ENCODE peak calls at places on chromosomes 16 and 17, in seven cellular contexts. H, F, L, S, G, P and C are unnamed samples.

GRCh38 chr16:83393196-83393981 is 414.4 kb upstream of the HSBP1 start:
- DNase-seq in H (peak), F (peak), L (no peak), S (peak), G (peak), P (no peak), C (peak)

GRCh38 chr17:62626719-62627218 is 701 bp upstream of the MRC2 start:
- DNase-seq in H (peak), F (no peak), L (peak), S (peak), G (peak), P (no peak), C (no peak)

GRCh38 chr16:12517310-12517694 is 286.4 kb downstream of the CPPED1 start:
- DNase-seq in H (no peak), F (no peak), L (no peak), S (no peak), G (no peak), P (no peak), C (no peak)

GRCh38 chr16:88782454-88783390 is 2.3 kb downstream of the PIEZO1 start:
- DNase-seq in H (peak), F (peak), L (no peak), S (no peak), G (peak), P (peak), C (no peak)

GRCh38 chr16:19744670-19745069 is 26.6 kb downstream of the IQCK start:
- DNase-seq in H (no peak), F (no peak), L (no peak), S (no peak), G (no peak), P (no peak), C (no peak)

GRCh38 chr16:76634847-76635697 is 357.9 kb downstream of the CNTNAP4 start:
- DNase-seq in H (no peak), F (peak), L (no peak), S (no peak), G (no peak), P (no peak), C (peak)

GRCh38 chr17:7686221-7687071 is 844 bp downstream of the TP53 start:
- DNase-seq in H (peak), F (peak), L (peak), S (peak), G (peak), P (peak), C (peak)

GRCh38 chr17:72422505-72423285 is 301.9 kb downstream of the SOX9 start:
- DNase-seq in H (peak), F (peak), L (peak), S (no peak), G (no peak), P (peak), C (peak)

GRCh38 chr17:81365601-81366585 is 29.4 kb upstream of the BAHCC1 start:
- DNase-seq in H (peak), F (peak), L (peak), S (no peak), G (no peak), P (peak), C (peak)

DNA sequence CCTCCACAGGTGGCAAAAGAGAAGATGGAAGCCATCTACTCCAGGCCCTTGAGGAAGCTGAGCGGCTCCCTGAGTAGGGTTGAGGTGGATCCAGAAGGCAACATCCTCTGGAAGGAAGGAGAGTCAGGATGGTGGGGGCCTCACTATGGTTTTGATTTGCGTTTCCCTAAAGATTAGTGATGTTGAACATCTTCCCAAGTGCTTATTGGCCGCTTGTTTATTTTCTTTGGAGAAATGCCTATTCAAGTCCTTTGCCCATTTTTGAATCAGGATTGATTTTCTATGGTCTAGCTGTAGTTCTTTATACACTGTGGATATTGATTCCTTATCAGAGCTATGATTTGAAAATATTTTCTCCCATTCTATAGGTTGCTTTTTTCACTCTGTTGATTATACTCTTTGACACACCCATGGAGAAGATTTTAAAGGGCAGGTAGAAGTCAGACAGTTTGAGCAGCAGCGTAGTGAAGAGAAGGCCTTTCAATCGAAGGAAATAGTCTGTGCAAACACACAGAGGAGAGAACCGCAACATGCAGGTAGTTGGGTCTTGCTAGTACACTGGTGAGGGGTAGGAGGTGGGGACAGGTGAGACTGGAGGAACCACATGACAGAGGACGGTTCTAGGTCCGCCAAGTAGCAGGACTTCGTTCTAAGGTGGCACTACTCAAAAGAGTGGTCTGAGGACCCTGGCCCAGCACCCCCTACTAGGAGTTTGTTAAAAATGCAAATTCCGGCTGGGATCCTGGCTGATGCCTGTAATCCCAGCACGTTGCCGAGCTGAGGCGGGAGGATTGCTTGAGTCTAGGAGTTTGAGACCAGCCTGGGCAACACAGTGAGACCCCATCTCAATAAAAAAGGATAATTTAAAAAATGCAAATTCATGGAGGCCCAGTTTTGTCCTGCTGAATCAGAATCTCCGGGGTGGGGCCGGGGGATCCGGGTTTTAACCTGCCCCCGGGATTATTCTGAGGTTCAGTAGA is 58.9 kb downstream of the WSB1 start:
- DNase-seq in H (peak), F (no peak), L (no peak), S (no peak), G (no peak), P (no peak), C (no peak)
- H2AFZ ChIP-seq in H (peak), F (no peak), L (peak), S (no peak), G (peak), P (peak), C (peak)

DNA sequence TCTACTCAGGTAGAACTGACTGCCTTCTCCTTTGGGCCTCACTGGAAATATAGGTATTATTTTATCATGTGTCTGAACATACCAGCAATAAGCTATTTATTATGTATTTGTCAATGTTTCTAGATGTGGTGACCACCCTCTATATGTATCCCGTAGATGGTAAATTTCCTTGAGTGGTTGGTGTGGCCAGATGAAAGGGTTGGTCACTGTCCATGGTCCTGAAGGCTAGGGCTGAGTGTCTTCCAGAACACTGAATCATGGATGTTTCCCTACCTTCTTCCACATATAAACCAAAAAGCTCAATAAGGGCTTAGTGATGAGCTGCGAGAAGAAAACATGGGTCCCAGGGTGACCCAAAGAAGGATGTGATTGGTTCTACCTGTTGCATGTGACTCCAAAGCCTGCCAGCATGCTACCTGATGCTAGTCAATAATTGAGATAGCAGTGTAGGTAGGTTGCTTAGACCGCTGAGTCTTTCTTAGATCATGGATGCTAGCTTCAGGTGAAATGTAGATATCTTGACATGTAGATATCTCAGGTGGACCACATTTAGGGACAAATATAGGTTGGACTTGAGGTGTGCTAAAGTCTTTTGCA is 150.3 kb downstream of the ASIC2 start:
- DNase-seq in H (peak), F (peak), L (peak), S (peak), G (no peak), P (no peak), C (peak)
- H2AFZ ChIP-seq in H (no peak), F (no peak), L (no peak), S (no peak), G (no peak), P (no peak), C (no peak)

DNA sequence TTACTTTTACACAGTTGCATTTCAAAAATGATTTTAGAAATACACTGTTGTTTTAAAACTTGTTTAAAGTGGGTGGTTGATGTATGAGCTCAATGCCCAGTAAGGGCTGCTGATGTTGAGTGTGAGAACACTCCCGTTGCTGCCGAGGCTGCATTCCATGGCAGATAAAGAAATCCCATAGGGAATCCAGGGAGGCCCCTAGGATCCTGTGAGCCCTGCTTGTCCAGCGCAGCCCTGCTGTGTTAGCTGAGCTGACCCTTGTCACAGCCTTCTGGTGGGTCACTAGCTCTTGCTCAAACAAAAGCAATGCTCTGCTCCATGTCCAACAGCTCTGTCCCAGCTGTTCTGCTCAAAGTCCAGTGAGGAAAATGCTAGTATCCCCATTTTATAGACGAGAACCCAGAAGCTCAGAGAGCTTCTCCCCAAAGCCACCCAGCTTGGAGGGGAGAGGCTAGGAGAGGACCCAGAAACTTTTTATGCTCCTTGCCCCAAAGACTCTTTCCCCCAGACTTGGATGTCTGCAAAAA is 18.6 kb upstream of the COL1A1 start:
- DNase-seq in H (peak), F (no peak), L (peak), S (no peak), G (peak), P (peak), C (no peak)
- H2AFZ ChIP-seq in H (peak), F (no peak), L (no peak), S (peak), G (no peak), P (no peak), C (no peak)

GRCh38 chr16:648071-648785 is 937 bp upstream of the WDR90 start:
- DNase-seq in H (no peak), F (no peak), L (peak), S (peak), G (peak), P (no peak), C (peak)
- H2AFZ ChIP-seq in H (peak), F (no peak), L (peak), S (peak), G (peak), P (peak), C (no peak)

DNA sequence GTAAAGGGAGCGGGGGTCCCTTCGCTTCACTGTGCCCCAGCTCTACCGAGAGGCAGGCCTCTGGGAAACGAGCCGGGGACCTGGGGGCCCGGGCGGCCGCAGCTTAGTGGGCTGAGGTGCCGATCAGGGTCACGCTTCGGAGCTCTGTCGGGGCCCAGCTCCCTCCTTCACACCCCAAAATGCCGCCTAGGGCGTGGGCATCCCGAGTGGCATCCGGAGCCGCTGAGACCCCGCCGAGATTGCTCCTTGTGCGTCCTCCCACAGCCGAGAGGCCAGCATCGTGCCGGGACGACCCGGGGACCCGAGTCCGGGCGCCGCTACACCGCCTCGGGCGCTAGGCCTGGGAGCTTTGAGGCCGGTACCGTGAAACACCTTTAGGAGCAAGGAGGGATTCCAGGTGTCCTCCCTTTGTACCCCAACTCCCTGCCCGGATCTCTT is 1.3 kb downstream of the SALL1 start:
- DNase-seq in H (no peak), F (no peak), L (no peak), S (peak), G (no peak), P (no peak), C (no peak)
- H2AFZ ChIP-seq in H (peak), F (no peak), L (peak), S (no peak), G (no peak), P (no peak), C (no peak)